ENCODE peak calls at places on chromosomes 11 and 22, in six cellular contexts. U, J, D, V, N and C are unnamed samples.

GRCh38 chr11:34915136-34916013 is 804 bp downstream of the APIP start:
- DNase-seq in U (peak; percentile 2), J (peak; percentile 48), D (no peak), V (no peak), N (no peak), C (peak; percentile 62)

GRCh38 chr11:68632802-68633201 is 51.5 kb upstream of the GAL start:
- DNase-seq in U (peak; percentile 52), J (no peak), D (peak; percentile 2), V (no peak), N (peak; percentile 67), C (peak; percentile 57)

GRCh38 chr22:47201186-47201995 is 438.9 kb downstream of the TBC1D22A start:
- DNase-seq in U (no peak), J (no peak), D (no peak), V (peak; percentile 42), N (no peak), C (no peak)

GRCh38 chr11:112795142-112795815 is 165.9 kb upstream of the NCAM1 start:
- DNase-seq in U (peak; percentile 33), J (no peak), D (no peak), V (no peak), N (peak; percentile 59), C (peak; percentile 21)

GRCh38 chr11:77409046-77409445 is 64.8 kb downstream of the PAK1 start:
- DNase-seq in U (no peak), J (no peak), D (no peak), V (no peak), N (no peak), C (no peak)

GRCh38 chr11:91421586-91421985 is 803.0 kb upstream of the FAT3 start:
- DNase-seq in U (no peak), J (no peak), D (no peak), V (no peak), N (no peak), C (no peak)

GRCh38 chr11:67504023-67504949 is 877 bp downstream of the PITPNM1 start:
- DNase-seq in U (peak; percentile 52), J (peak; percentile 4), D (no peak), V (no peak), N (peak; percentile 62), C (no peak)

GRCh38 chr11:60974726-60975125 is 3.2 kb downstream of the CD6 start:
- DNase-seq in U (no peak), J (peak; percentile 40), D (no peak), V (no peak), N (no peak), C (no peak)

GRCh38 chr11:45056529-45056928 is 89.9 kb upstream of the PRDM11 start:
- DNase-seq in U (no peak), J (no peak), D (no peak), V (no peak), N (no peak), C (no peak)

GRCh38 chr11:74123008-74123448 is 47.8 kb downstream of the C2CD3 start:
- DNase-seq in U (peak; percentile 23), J (no peak), D (no peak), V (no peak), N (no peak), C (no peak)

GRCh38 chr11:72577271-72577681 is 96.9 kb downstream of the PDE2A start:
- DNase-seq in U (no peak), J (no peak), D (no peak), V (no peak), N (no peak), C (no peak)

GRCh38 chr11:59263225-59263894 is 50.6 kb upstream of the MPEG1 start:
- DNase-seq in U (no peak), J (no peak), D (no peak), V (no peak), N (no peak), C (no peak)

GRCh38 chr11:117875397-117876048 is 935 bp downstream of the FXYD6 start:
- DNase-seq in U (no peak), J (no peak), D (no peak), V (no peak), N (no peak), C (peak; percentile 76)

GRCh38 chr22:50027639-50028537 is 15.3 kb upstream of the IL17REL start:
- DNase-seq in U (no peak), J (no peak), D (no peak), V (no peak), N (peak; percentile 80), C (peak; percentile 9)

GRCh38 chr11:3947084-3947483 is 91.6 kb downstream of the STIM1 start:
- DNase-seq in U (peak; percentile 41), J (no peak), D (no peak), V (no peak), N (peak; percentile 36), C (no peak)

GRCh38 chr11:87265132-87265531 is 227.4 kb downstream of the TMEM135 start:
- DNase-seq in U (peak; percentile 50), J (peak; percentile 14), D (no peak), V (no peak), N (no peak), C (no peak)

GRCh38 chr11:125132586-125132985 is 21.2 kb upstream of the TMEM218 start:
- DNase-seq in U (no peak), J (no peak), D (no peak), V (no peak), N (no peak), C (no peak)

GRCh38 chr22:38228873-38229740 is 27.3 kb downstream of the MAFF start:
- DNase-seq in U (peak; percentile 58), J (no peak), D (peak; percentile 34), V (peak; percentile 85), N (peak; percentile 79), C (no peak)

GRCh38 chr11:118876261-118876660 is 7.4 kb upstream of the CXCR5 start:
- DNase-seq in U (no peak), J (no peak), D (no peak), V (no peak), N (no peak), C (no peak)

GRCh38 chr11:8368194-8368593 is 104.5 kb upstream of the LMO1 start:
- DNase-seq in U (no peak), J (no peak), D (no peak), V (no peak), N (no peak), C (no peak)

GRCh38 chr11:33802414-33802950 is 28.2 kb upstream of the FBXO3 start:
- DNase-seq in U (peak; percentile 90), J (peak; percentile 48), D (peak; percentile 60), V (no peak), N (peak; percentile 92), C (peak; percentile 93)

GRCh38 chr11:83948205-83948604 is 662.0 kb upstream of the CCDC90B start:
- DNase-seq in U (no peak), J (no peak), D (no peak), V (no peak), N (no peak), C (no peak)

GRCh38 chr11:44661311-44661717 is 65.4 kb upstream of the TSPAN18 start:
- DNase-seq in U (no peak), J (no peak), D (no peak), V (no peak), N (no peak), C (no peak)

GRCh38 chr11:12950681-12951080 is 58.4 kb upstream of the RASSF10 start:
- DNase-seq in U (no peak), J (no peak), D (no peak), V (no peak), N (no peak), C (no peak)

GRCh38 chr11:1744879-1745700 is 5.3 kb downstream of the IFITM10 start:
- DNase-seq in U (no peak), J (no peak), D (no peak), V (no peak), N (no peak), C (peak; percentile 87)

GRCh38 chr11:78802058-78802633 is 227.5 kb upstream of the NARS2 start:
- DNase-seq in U (no peak), J (no peak), D (no peak), V (no peak), N (no peak), C (no peak)

GRCh38 chr11:96199563-96200025 is 143.4 kb downstream of the MAML2 start:
- DNase-seq in U (peak; percentile 35), J (no peak), D (peak; percentile 60), V (no peak), N (no peak), C (no peak)